ENCODE peak calls at places on chromosome 18, in eight cellular contexts. A is HepG2, M is GM12878, Z is HCT116, I is upper lobe of left lung, U is Panc1, X is K562, N is GM23338. V is an unnamed sample.

GRCh38 chr18:24054130-24054529 is 39.6 kb downstream of the TTC39C start:
- ATAC-seq in A (no peak), M (peak; percentile 35), Z (no peak), I (no peak), U (no peak), X (no peak), N (no peak), V (no peak)

GRCh38 chr18:45652703-45653490 is 37.6 kb downstream of the SLC14A2 start:
- ATAC-seq in A (no peak), M (no peak), Z (no peak), I (no peak), U (no peak), X (no peak), N (peak; percentile 48), V (no peak)

GRCh38 chr18:2716394-2717326 is 61.1 kb downstream of the SMCHD1 start:
- ATAC-seq in A (peak; percentile 46), M (no peak), Z (peak; percentile 20), I (no peak), U (no peak), X (no peak), N (no peak), V (no peak)

GRCh38 chr18:23138470-23138869 is 3.2 kb downstream of the CABLES1 start:
- ATAC-seq in A (no peak), M (no peak), Z (no peak), I (no peak), U (no peak), X (peak; percentile 23), N (no peak), V (no peak)

GRCh38 chr18:5302606-5303005 is 7.1 kb upstream of the ZBTB14 start:
- ATAC-seq in A (no peak), M (peak; percentile 27), Z (no peak), I (no peak), U (no peak), X (no peak), N (no peak), V (no peak)

GRCh38 chr18:29096380-29096779 is 919.5 kb upstream of the CDH2 start:
- ATAC-seq in A (no peak), M (no peak), Z (no peak), I (no peak), U (no peak), X (no peak), N (no peak), V (no peak)

GRCh38 chr18:33440384-33441043 is at the start of gene CCDC178:
- ATAC-seq in A (peak; percentile 83), M (no peak), Z (no peak), I (peak; percentile 65), U (no peak), X (peak; percentile 91), N (peak; percentile 96), V (peak; percentile 70)

GRCh38 chr18:23626451-23627279 is 36.0 kb downstream of the ANKRD29 start:
- ATAC-seq in A (no peak), M (no peak), Z (peak; percentile 22), I (no peak), U (no peak), X (no peak), N (no peak), V (no peak)

GRCh38 chr18:68574311-68574710 is 140.6 kb downstream of the TMX3 start:
- ATAC-seq in A (no peak), M (no peak), Z (no peak), I (no peak), U (no peak), X (no peak), N (no peak), V (no peak)

GRCh38 chr18:21739604-21740473 is 753 bp upstream of the MIB1 start:
- ATAC-seq in A (peak; percentile 28), M (peak; percentile 2), Z (peak; percentile 13), I (peak; percentile 0), U (peak; percentile 41), X (peak; percentile 64), N (peak; percentile 2), V (peak; percentile 3)

GRCh38 chr18:79440316-79440715 is 44.6 kb downstream of the NFATC1 start:
- ATAC-seq in A (no peak), M (no peak), Z (no peak), I (no peak), U (no peak), X (no peak), N (no peak), V (no peak)

GRCh38 chr18:61955644-61956043 is 62.8 kb upstream of the RNF152 start:
- ATAC-seq in A (no peak), M (peak; percentile 41), Z (no peak), I (no peak), U (no peak), X (no peak), N (no peak), V (no peak)

GRCh38 chr18:62612246-62612645 is 89.4 kb downstream of the ZCCHC2 start:
- ATAC-seq in A (no peak), M (no peak), Z (no peak), I (peak; percentile 6), U (no peak), X (no peak), N (no peak), V (no peak)

GRCh38 chr18:35220424-35220823 is 20.4 kb upstream of the ZNF397 start:
- ATAC-seq in A (no peak), M (no peak), Z (no peak), I (no peak), U (no peak), X (no peak), N (no peak), V (no peak)

GRCh38 chr18:10376735-10377134 is 77.7 kb upstream of the APCDD1 start:
- ATAC-seq in A (no peak), M (no peak), Z (no peak), I (peak; percentile 38), U (no peak), X (no peak), N (no peak), V (no peak)

GRCh38 chr18:56902653-56903052 is 244.2 kb upstream of the BOD1L2 start:
- ATAC-seq in A (no peak), M (peak; percentile 82), Z (no peak), I (no peak), U (no peak), X (no peak), N (no peak), V (no peak)

GRCh38 chr18:7021994-7022840 is 95.4 kb downstream of the LAMA1 start:
- ATAC-seq in A (peak; percentile 95), M (peak; percentile 48), Z (no peak), I (no peak), U (peak; percentile 93), X (peak; percentile 85), N (no peak), V (no peak)

GRCh38 chr18:61551586-61551985 is 218.4 kb downstream of the CDH20 start:
- ATAC-seq in A (peak; percentile 80), M (peak; percentile 80), Z (peak; percentile 87), I (peak; percentile 70), U (peak; percentile 74), X (peak; percentile 71), N (peak; percentile 88), V (no peak)

GRCh38 chr18:59140287-59140885 is 702 bp downstream of the SEC11C start:
- ATAC-seq in A (peak; percentile 28), M (peak; percentile 2), Z (no peak), I (peak; percentile 48), U (no peak), X (peak; percentile 9), N (peak; percentile 28), V (no peak)

GRCh38 chr18:79819951-79820351 is 22.2 kb downstream of the KCNG2 start:
- ATAC-seq in A (no peak), M (peak; percentile 91), Z (no peak), I (peak; percentile 76), U (peak; percentile 10), X (no peak), N (no peak), V (peak; percentile 39)

GRCh38 chr18:70385474-70385873 is 96.6 kb downstream of the SOCS6 start:
- ATAC-seq in A (no peak), M (no peak), Z (no peak), I (no peak), U (no peak), X (peak; percentile 49), N (no peak), V (no peak)

GRCh38 chr18:23652232-23652631 is 10.5 kb downstream of the ANKRD29 start:
- ATAC-seq in A (no peak), M (no peak), Z (no peak), I (no peak), U (no peak), X (no peak), N (peak; percentile 63), V (no peak)

GRCh38 chr18:14767474-14767873 is 19.5 kb downstream of the ANKRD30B start:
- ATAC-seq in A (no peak), M (no peak), Z (no peak), I (no peak), U (no peak), X (no peak), N (no peak), V (no peak)

GRCh38 chr18:22900558-22901183 is 32.5 kb upstream of the RBBP8 start:
- ATAC-seq in A (no peak), M (no peak), Z (no peak), I (no peak), U (no peak), X (no peak), N (no peak), V (no peak)

GRCh38 chr18:76963951-76964350 is 141.6 kb downstream of the ZNF236 start:
- ATAC-seq in A (no peak), M (peak; percentile 63), Z (no peak), I (no peak), U (no peak), X (no peak), N (no peak), V (no peak)

GRCh38 chr18:44464401-44465185 is 216.1 kb upstream of the SETBP1 start:
- ATAC-seq in A (no peak), M (no peak), Z (no peak), I (peak; percentile 70), U (no peak), X (no peak), N (no peak), V (peak; percentile 74)

GRCh38 chr18:58455318-58455950 is 173.5 kb downstream of the ALPK2 start:
- ATAC-seq in A (peak; percentile 56), M (peak; percentile 61), Z (peak; percentile 70), I (no peak), U (no peak), X (no peak), N (no peak), V (no peak)

GRCh38 chr18:41954827-41955613 is at the start of gene PIK3C3:
- ATAC-seq in A (peak; percentile 100), M (peak; percentile 93), Z (peak; percentile 96), I (peak; percentile 100), U (peak; percentile 99), X (peak; percentile 95), N (peak; percentile 98), V (peak; percentile 99)
- TF ChIP-seq POLR2AphosphoS5 in A (peak; percentile 83), M (peak; percentile 78), Z (peak; percentile 68), I (peak; percentile 81), U (peak; percentile 27), X (peak; percentile 53), N (peak; percentile 66), V (peak; percentile 51)

GRCh38 chr18:11998182-11998581 is 16.9 kb downstream of the IMPA2 start:
- ATAC-seq in A (no peak), M (no peak), Z (no peak), I (no peak), U (no peak), X (no peak), N (no peak), V (peak; percentile 35)
- H3K27ac ChIP-seq in A (no peak overlapping the region), M (no peak overlapping the region), Z (no peak overlapping the region), I (no peak overlapping the region), U (no peak overlapping the region), X (no peak overlapping the region), N (peak overlapping the region; percentile 48), V (peak overlapping the region; percentile 25)

GRCh38 chr18:74468547-74469014 is 11.5 kb upstream of the DIPK1C start:
- ATAC-seq in A (no peak), M (no peak), Z (no peak), I (no peak), U (peak; percentile 87), X (no peak), N (no peak), V (no peak)
- TF ChIP-seq POLR2AphosphoS5 in A (no peak), M (no peak), Z (no peak), I (no peak), U (no peak), X (no peak), N (no peak), V (no peak)

GRCh38 chr18:75226301-75226955 is 15.8 kb downstream of the TSHZ1 start:
- ATAC-seq in A (peak; percentile 92), M (no peak), Z (no peak), I (no peak), U (no peak), X (peak; percentile 78), N (no peak), V (no peak)
- H3K27ac ChIP-seq in A (peak overlapping the region; percentile 11), M (no peak overlapping the region), Z (no peak overlapping the region), I (no peak overlapping the region), U (no peak overlapping the region), X (no peak overlapping the region), N (no peak overlapping the region), V (peak overlapping the region; percentile 71)